ENCODE peak calls at places on chromosomes 1 and 21, in four cellular contexts. F is NCI-H510A; L is stimulated activated CD4-positive, alpha-beta T cell treated with anti-CD3 and anti-CD28 coated beads, Interleukin-1b, Interleukin-23, amount 100 ng/mL, for 24 hours; M is mucosa of gallbladder. N is an unnamed sample.

GRCh38 chr21:38787461-38788274 is 18.1 kb upstream of the ETS2 start:
- DNase-seq in F (peak), L (no peak), M (peak), N (no peak)

GRCh38 chr21:23452384-23453083 is 2154.7 kb downstream of the MRPL39 start:
- DNase-seq in M (no peak), F (no peak), L (no peak), N (no peak)

GRCh38 chr1:161020573-161021167 is at the start of gene F11R:
- DNase-seq in L (no peak), M (no peak), F (peak), N (no peak)

GRCh38 chr1:181778630-181779285 is 282.8 kb downstream of the ZNF648 start:
- DNase-seq in M (no peak), L (no peak), F (no peak), N (no peak)

GRCh38 chr1:110161165-110161564 is 10.9 kb downstream of the SLC6A17 start:
- DNase-seq in M (no peak), L (no peak), F (no peak), N (no peak)

GRCh38 chr1:182565537-182565936 is 23.5 kb downstream of the RNASEL start:
- DNase-seq in L (no peak), F (no peak), M (no peak), N (no peak)

GRCh38 chr1:161778522-161778921 is 12.4 kb downstream of the ATF6 start:
- DNase-seq in F (no peak), L (no peak), M (no peak), N (no peak)

GRCh38 chr1:34460193-34460592 is 283.5 kb downstream of the C1orf94 start:
- DNase-seq in L (peak), M (peak), F (peak), N (peak)

GRCh38 chr1:105137543-105138444 is 1388.1 kb downstream of the AMY1C start:
- DNase-seq in M (no peak), L (no peak), F (peak), N (no peak)

GRCh38 chr1:20413136-20413790 is 72.7 kb downstream of the CAMK2N1 start:
- DNase-seq in F (no peak), L (no peak), M (no peak), N (no peak)

GRCh38 chr1:230977781-230978490 is 725 bp downstream of the TTC13 start:
- DNase-seq in F (peak), L (no peak), M (peak), N (no peak)

GRCh38 chr1:22579541-22580155 is 16.4 kb downstream of the EPHA8 start:
- DNase-seq in L (no peak), F (no peak), M (no peak), N (no peak)

GRCh38 chr1:27966402-27967105 is 6.8 kb downstream of the XKR8 start:
- DNase-seq in M (no peak), L (no peak), F (no peak), N (no peak)

GRCh38 chr1:238674331-238674730 is 712.0 kb upstream of the CHRM3 start:
- DNase-seq in F (no peak), L (no peak), M (no peak), N (no peak)

GRCh38 chr1:211876849-211877248 is 46.3 kb upstream of the LPGAT1 start:
- DNase-seq in L (no peak), M (no peak), F (no peak), N (no peak)

GRCh38 chr1:89260575-89261275 is 11.9 kb downstream of the GBP5 start:
- DNase-seq in L (no peak), F (no peak), M (no peak), N (no peak)

GRCh38 chr1:236301080-236301957 is 19.6 kb upstream of the ERO1B start:
- DNase-seq in M (no peak), L (no peak), F (no peak), N (no peak)

N was measured in GM18507.